ENCODE peak calls at places on chromosomes 6 and 20, in five cellular contexts. One of them, this sample, is unnamed.

GRCh38 chr6:22149501-22150490 is 147.0 kb downstream of the PRL start:
- DNase-seq in naive thymus-derived CD4-positive, alpha-beta T cell: no peak
- DNase-seq in cardiac muscle cell: peak
- DNase-seq in sigmoid colon: no peak
- DNase-seq in GM23338: no peak
- DNase-seq in this sample: no peak

GRCh38 chr6:146300540-146300939 is 243.1 kb upstream of the RAB32 start:
- DNase-seq in naive thymus-derived CD4-positive, alpha-beta T cell: no peak
- DNase-seq in GM23338: no peak
- DNase-seq in sigmoid colon: no peak
- DNase-seq in cardiac muscle cell: peak
- DNase-seq in this sample: no peak

GRCh38 chr6:155309150-155309549 is 5.1 kb downstream of the TFB1M start:
- DNase-seq in cardiac muscle cell: no peak
- DNase-seq in naive thymus-derived CD4-positive, alpha-beta T cell: no peak
- DNase-seq in GM23338: no peak
- DNase-seq in sigmoid colon: no peak
- DNase-seq in this sample: no peak

GRCh38 chr6:83160167-83160566 is 32.9 kb downstream of the PGM3 start:
- DNase-seq in cardiac muscle cell: peak
- DNase-seq in sigmoid colon: no peak
- DNase-seq in GM23338: no peak
- DNase-seq in naive thymus-derived CD4-positive, alpha-beta T cell: no peak
- DNase-seq in this sample: no peak

GRCh38 chr6:159110013-159110412 is 59.2 kb upstream of the FNDC1 start:
- DNase-seq in naive thymus-derived CD4-positive, alpha-beta T cell: peak
- DNase-seq in sigmoid colon: no peak
- DNase-seq in GM23338: peak
- DNase-seq in cardiac muscle cell: peak
- DNase-seq in this sample: no peak

GRCh38 chr20:33677991-33678431 is 3.8 kb upstream of the NECAB3 start:
- DNase-seq in naive thymus-derived CD4-positive, alpha-beta T cell: no peak
- DNase-seq in sigmoid colon: peak
- DNase-seq in GM23338: no peak
- DNase-seq in cardiac muscle cell: no peak
- DNase-seq in this sample: no peak

GRCh38 chr20:52105045-52105572 is 86.5 kb downstream of the ZFP64 start:
- DNase-seq in cardiac muscle cell: peak
- DNase-seq in naive thymus-derived CD4-positive, alpha-beta T cell: no peak
- DNase-seq in sigmoid colon: peak
- DNase-seq in GM23338: peak
- DNase-seq in this sample: no peak

GRCh38 chr6:157066781-157067491 is 256.4 kb downstream of the TMEM242 start:
- DNase-seq in sigmoid colon: no peak
- DNase-seq in cardiac muscle cell: no peak
- DNase-seq in naive thymus-derived CD4-positive, alpha-beta T cell: no peak
- DNase-seq in GM23338: no peak
- DNase-seq in this sample: no peak

GRCh38 chr6:158019416-158019815 is 37.8 kb downstream of the SYNJ2 start:
- DNase-seq in sigmoid colon: no peak
- DNase-seq in GM23338: no peak
- DNase-seq in naive thymus-derived CD4-positive, alpha-beta T cell: no peak
- DNase-seq in cardiac muscle cell: no peak
- DNase-seq in this sample: no peak

GRCh38 chr6:4941782-4942672 is 61.8 kb downstream of the RPP40 start:
- DNase-seq in naive thymus-derived CD4-positive, alpha-beta T cell: no peak
- DNase-seq in cardiac muscle cell: no peak
- DNase-seq in GM23338: no peak
- DNase-seq in sigmoid colon: no peak
- DNase-seq in this sample: peak

GRCh38 chr6:29850011-29850553 is 22.5 kb downstream of the HLA-G start:
- DNase-seq in cardiac muscle cell: no peak
- DNase-seq in naive thymus-derived CD4-positive, alpha-beta T cell: no peak
- DNase-seq in GM23338: peak
- DNase-seq in sigmoid colon: peak
- DNase-seq in this sample: no peak

GRCh38 chr20:46050444-46050843 is 21.4 kb downstream of the SLC12A5 start:
- DNase-seq in naive thymus-derived CD4-positive, alpha-beta T cell: no peak
- DNase-seq in cardiac muscle cell: no peak
- DNase-seq in sigmoid colon: peak
- DNase-seq in GM23338: no peak
- DNase-seq in this sample: no peak
- H3K4me3 ChIP-seq in naive thymus-derived CD4-positive, alpha-beta T cell: no peak
- H3K4me3 ChIP-seq in cardiac muscle cell: no peak
- H3K4me3 ChIP-seq in sigmoid colon: no peak
- H3K4me3 ChIP-seq in GM23338: no peak
- H3K4me3 ChIP-seq in this sample: no peak

GRCh38 chr6:104682722-104683643 is 176.7 kb downstream of the HACE1 start:
- DNase-seq in GM23338: peak
- DNase-seq in sigmoid colon: no peak
- DNase-seq in cardiac muscle cell: peak
- DNase-seq in naive thymus-derived CD4-positive, alpha-beta T cell: peak
- DNase-seq in this sample: peak
- H3K4me3 ChIP-seq in GM23338: no peak
- H3K4me3 ChIP-seq in sigmoid colon: no peak
- H3K4me3 ChIP-seq in cardiac muscle cell: no peak
- H3K4me3 ChIP-seq in naive thymus-derived CD4-positive, alpha-beta T cell: no peak
- H3K4me3 ChIP-seq in this sample: no peak

GRCh38 chr6:41784581-41785171 is 2.8 kb upstream of the TOMM6 start:
- DNase-seq in GM23338: peak
- DNase-seq in naive thymus-derived CD4-positive, alpha-beta T cell: no peak
- DNase-seq in cardiac muscle cell: peak
- DNase-seq in sigmoid colon: no peak
- DNase-seq in this sample: no peak

GRCh38 chr6:41783106-41783780 is 2.7 kb downstream of the PRICKLE4 start:
- DNase-seq in sigmoid colon: no peak
- DNase-seq in GM23338: no peak
- DNase-seq in cardiac muscle cell: no peak
- DNase-seq in naive thymus-derived CD4-positive, alpha-beta T cell: no peak
- DNase-seq in this sample: no peak

GRCh38 chr6:41786451-41787218 is 859 bp upstream of the TOMM6 start:
- DNase-seq in cardiac muscle cell: peak
- DNase-seq in sigmoid colon: peak
- DNase-seq in GM23338: peak
- DNase-seq in naive thymus-derived CD4-positive, alpha-beta T cell: peak
- DNase-seq in this sample: peak

GRCh38 chr6:41785689-41786450 is 1.6 kb upstream of the TOMM6 start:
- DNase-seq in sigmoid colon: no peak
- DNase-seq in GM23338: peak
- DNase-seq in naive thymus-derived CD4-positive, alpha-beta T cell: no peak
- DNase-seq in cardiac muscle cell: no peak
- DNase-seq in this sample: no peak

GRCh38 chr6:41785254-41785653 is 2.2 kb upstream of the TOMM6 start:
- DNase-seq in sigmoid colon: no peak
- DNase-seq in cardiac muscle cell: no peak
- DNase-seq in GM23338: no peak
- DNase-seq in naive thymus-derived CD4-positive, alpha-beta T cell: no peak
- DNase-seq in this sample: no peak
- H3K4me3 ChIP-seq in sigmoid colon: no peak
- H3K4me3 ChIP-seq in cardiac muscle cell: no peak
- H3K4me3 ChIP-seq in GM23338: peak
- H3K4me3 ChIP-seq in naive thymus-derived CD4-positive, alpha-beta T cell: no peak
- H3K4me3 ChIP-seq in this sample: no peak

GRCh38 chr20:38202982-38203293 is 37.9 kb upstream of the TGM2 start:
- DNase-seq in GM23338: no peak
- DNase-seq in naive thymus-derived CD4-positive, alpha-beta T cell: no peak
- DNase-seq in sigmoid colon: peak
- DNase-seq in cardiac muscle cell: no peak
- DNase-seq in this sample: no peak
- H3K4me3 ChIP-seq in GM23338: no peak
- H3K4me3 ChIP-seq in naive thymus-derived CD4-positive, alpha-beta T cell: no peak
- H3K4me3 ChIP-seq in sigmoid colon: no peak
- H3K4me3 ChIP-seq in cardiac muscle cell: no peak
- H3K4me3 ChIP-seq in this sample: no peak

DNA sequence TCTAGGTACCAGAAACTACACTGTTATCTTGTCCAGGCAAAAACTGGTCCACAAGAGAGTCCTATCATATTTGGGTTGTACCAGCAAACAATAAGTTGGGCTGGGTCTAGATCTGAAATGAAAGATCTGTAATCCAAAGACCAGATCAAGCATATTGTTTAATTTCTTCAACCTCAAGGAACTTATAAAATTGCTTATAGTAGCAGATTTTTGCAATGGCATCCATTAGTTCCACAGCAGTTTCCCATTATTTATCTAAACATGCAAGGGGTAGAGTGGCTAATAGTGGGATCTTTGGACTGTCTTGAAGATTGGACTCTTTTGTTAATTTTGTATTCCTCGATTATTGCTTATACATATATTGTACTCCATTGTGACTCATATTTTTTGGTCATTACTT is 40.5 kb upstream of the SNAP25 start:
- DNase-seq in GM23338: no peak
- DNase-seq in naive thymus-derived CD4-positive, alpha-beta T cell: no peak
- DNase-seq in sigmoid colon: no peak
- DNase-seq in cardiac muscle cell: no peak
- DNase-seq in this sample: no peak
- H3K4me3 ChIP-seq in GM23338: no peak
- H3K4me3 ChIP-seq in naive thymus-derived CD4-positive, alpha-beta T cell: no peak
- H3K4me3 ChIP-seq in sigmoid colon: no peak
- H3K4me3 ChIP-seq in cardiac muscle cell: no peak
- H3K4me3 ChIP-seq in this sample: no peak

GRCh38 chr20:62928246-62928939 is 2.1 kb upstream of the DIDO1 start:
- DNase-seq in cardiac muscle cell: no peak
- DNase-seq in sigmoid colon: no peak
- DNase-seq in naive thymus-derived CD4-positive, alpha-beta T cell: no peak
- DNase-seq in GM23338: peak
- DNase-seq in this sample: no peak
- H3K4me3 ChIP-seq in cardiac muscle cell: peak
- H3K4me3 ChIP-seq in sigmoid colon: peak
- H3K4me3 ChIP-seq in naive thymus-derived CD4-positive, alpha-beta T cell: peak
- H3K4me3 ChIP-seq in GM23338: peak
- H3K4me3 ChIP-seq in this sample: peak

DNA sequence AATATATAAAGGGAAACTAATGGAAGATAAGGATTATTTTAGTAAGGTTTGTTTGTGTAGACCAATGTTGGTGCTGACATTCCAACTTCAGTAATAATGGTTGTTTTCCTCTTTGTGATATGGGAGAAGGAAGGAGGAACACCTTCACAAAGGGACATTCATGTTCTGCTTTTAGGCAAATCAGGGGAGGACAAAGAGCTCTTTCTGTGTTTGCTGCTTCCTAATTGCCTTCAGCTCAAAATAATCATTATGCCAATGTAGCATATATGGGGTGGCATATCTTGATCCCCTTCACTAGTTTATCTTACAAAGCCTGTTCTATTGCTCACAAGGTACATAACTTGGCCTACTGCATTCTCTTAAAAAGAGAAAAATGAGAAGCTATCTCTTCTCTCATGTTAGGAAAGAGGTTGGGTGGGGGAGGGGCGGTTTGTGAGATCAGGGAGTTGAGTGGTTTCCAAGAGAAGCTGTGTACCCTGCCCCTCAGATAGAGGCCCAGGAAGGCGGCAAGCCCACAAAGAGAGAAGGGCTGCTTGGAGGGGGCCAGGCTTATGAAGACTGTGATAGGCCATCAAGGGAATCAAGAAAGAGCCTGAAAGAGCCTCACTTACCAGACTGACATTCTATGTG is 4.7 kb upstream of the ADGRG6 start:
- DNase-seq in naive thymus-derived CD4-positive, alpha-beta T cell: no peak
- DNase-seq in cardiac muscle cell: no peak
- DNase-seq in sigmoid colon: no peak
- DNase-seq in GM23338: peak
- DNase-seq in this sample: no peak
- H3K4me3 ChIP-seq in naive thymus-derived CD4-positive, alpha-beta T cell: no peak
- H3K4me3 ChIP-seq in cardiac muscle cell: no peak
- H3K4me3 ChIP-seq in sigmoid colon: no peak
- H3K4me3 ChIP-seq in GM23338: no peak
- H3K4me3 ChIP-seq in this sample: no peak